ENCODE peak calls at places on chromosomes 2 and 18, in four cellular contexts. G is epithelial cell of esophagus, H is astrocyte of the spinal cord, B is A549. I is an unnamed sample.

GRCh38 chr18:70221156-70221910 is 15.8 kb upstream of the RTTN start:
- DNase-seq in G (no peak), H (no peak), B (no peak), I (no peak)

GRCh38 chr2:218387369-218388194 is 5.5 kb downstream of the SLC11A1 start:
- DNase-seq in H (peak; percentile 79), B (peak; percentile 82), G (peak; percentile 84), I (peak; percentile 57)

GRCh38 chr2:230849633-230850357 is 14.9 kb upstream of the ITM2C start:
- DNase-seq in B (peak; percentile 52), H (no peak), G (peak; percentile 45), I (peak; percentile 55)

GRCh38 chr18:10559566-10560456 is 34.0 kb downstream of the NAPG start:
- DNase-seq in H (no peak), B (no peak), G (peak; percentile 24), I (no peak)

GRCh38 chr2:26675651-26676255 is 16.8 kb upstream of the KCNK3 start:
- DNase-seq in B (no peak), G (no peak), H (no peak), I (no peak)

GRCh38 chr2:86036790-86037138 is 68.9 kb downstream of the POLR1A start:
- DNase-seq in H (no peak), B (no peak), G (no peak), I (no peak)

GRCh38 chr2:174048238-174048637 is 83.1 kb upstream of the SP3 start:
- DNase-seq in B (no peak), G (no peak), H (no peak), I (no peak)

GRCh38 chr2:118010470-118010869 is 3.4 kb downstream of the CCDC93 start:
- DNase-seq in G (no peak), B (no peak), H (no peak), I (no peak)

GRCh38 chr2:200034816-200035215 is 79.4 kb downstream of the MAIP1 start:
- DNase-seq in B (no peak), G (no peak), H (no peak), I (no peak)

DNA sequence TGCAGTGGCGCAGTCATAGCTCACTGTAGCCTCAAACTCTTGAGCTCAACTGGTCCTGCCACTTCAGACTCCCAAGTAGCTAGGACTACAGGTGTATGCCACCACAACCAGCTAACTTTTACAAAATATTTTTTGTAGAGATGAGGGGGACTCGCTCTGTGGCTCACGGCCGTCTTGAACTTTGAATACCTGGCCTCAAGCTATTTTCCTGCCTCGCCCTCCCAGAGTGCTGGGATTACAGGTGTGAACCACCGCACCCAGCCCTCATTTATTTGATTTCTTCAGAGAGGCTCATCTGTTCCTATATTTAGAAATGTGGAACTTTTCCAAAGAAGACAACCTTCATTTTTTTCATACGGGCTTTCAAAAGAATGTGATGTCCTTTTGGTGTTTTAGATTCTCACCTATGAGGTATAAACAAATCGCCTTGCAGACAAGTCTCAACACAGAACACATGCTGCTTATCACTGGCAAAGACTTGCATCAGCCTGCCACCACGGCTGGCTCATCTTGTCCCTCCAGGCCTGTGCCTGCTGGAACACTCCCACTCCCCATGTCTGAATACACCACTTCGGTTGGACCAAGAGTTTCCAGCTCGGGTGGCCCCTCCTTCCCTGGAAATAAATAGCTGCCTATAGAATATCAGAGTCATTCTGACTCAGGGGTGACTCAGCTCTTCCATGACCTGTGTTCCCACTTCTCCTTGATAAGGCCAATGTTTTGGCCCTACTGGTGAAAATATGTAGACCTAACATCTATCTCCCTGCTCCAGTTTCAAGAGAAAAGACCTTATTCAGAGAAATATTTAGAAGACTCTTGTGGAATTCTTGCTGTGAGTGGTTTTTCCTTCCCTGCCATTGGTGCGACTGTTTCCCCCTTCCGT is 202.6 kb downstream of the TGIF1 start:
- DNase-seq in G (peak; percentile 100), H (peak; percentile 96), B (peak; percentile 99), I (peak; percentile 99)
- TF ChIP-seq CTCF in G (peak; percentile 36), H (peak; percentile 7), B (no peak), I (peak; percentile 13)

GRCh38 chr2:132037527-132038178 is 124.1 kb downstream of the ANKRD30BL start:
- DNase-seq in G (peak; percentile 4), H (peak; percentile 5), B (no peak), I (no peak)
- TF ChIP-seq CTCF in G (no peak), H (peak; percentile 16), B (no peak), I (no peak)

GRCh38 chr2:137943948-137944347 is 20.3 kb upstream of the HNMT start:
- DNase-seq in G (no peak), B (no peak), H (no peak), I (no peak)
- TF ChIP-seq CTCF in G (peak; percentile 27), B (no peak), H (no peak), I (no peak)

DNA sequence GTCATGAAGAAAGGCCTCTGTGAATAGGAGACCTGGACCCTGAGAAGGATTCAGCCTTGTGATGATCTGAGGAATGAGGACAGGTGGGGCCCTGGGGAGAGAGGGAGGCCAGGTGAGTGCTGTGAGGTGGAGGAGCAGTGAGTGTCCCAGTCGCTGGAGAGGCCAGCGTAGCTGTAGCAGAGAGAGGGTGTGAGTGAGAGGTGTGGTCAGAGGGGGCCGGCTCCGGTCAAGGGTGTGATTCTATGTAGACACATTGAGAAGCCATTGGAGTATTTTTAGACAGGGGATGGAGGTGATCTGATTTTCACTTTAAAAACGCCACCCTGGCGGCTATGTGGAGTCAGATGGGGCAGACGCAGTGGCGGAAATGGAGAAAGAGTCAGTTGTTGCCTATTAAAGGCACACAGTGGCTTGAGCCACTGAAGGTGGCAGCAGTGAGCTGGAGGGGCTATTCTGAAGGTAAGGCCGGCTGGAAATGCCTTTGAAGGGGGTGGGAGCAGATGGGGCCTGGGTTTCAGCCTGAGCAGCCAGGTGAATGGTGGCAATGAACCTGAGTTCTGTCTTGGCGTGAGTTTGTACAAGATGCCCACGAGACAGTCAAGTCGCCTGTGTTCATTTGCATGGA is 55.6 kb downstream of the GREB1 start:
- DNase-seq in B (no peak), G (no peak), H (no peak), I (peak; percentile 11)
- TF ChIP-seq CTCF in B (peak; percentile 27), G (no peak), H (peak; percentile 5), I (peak; percentile 20)

DNA sequence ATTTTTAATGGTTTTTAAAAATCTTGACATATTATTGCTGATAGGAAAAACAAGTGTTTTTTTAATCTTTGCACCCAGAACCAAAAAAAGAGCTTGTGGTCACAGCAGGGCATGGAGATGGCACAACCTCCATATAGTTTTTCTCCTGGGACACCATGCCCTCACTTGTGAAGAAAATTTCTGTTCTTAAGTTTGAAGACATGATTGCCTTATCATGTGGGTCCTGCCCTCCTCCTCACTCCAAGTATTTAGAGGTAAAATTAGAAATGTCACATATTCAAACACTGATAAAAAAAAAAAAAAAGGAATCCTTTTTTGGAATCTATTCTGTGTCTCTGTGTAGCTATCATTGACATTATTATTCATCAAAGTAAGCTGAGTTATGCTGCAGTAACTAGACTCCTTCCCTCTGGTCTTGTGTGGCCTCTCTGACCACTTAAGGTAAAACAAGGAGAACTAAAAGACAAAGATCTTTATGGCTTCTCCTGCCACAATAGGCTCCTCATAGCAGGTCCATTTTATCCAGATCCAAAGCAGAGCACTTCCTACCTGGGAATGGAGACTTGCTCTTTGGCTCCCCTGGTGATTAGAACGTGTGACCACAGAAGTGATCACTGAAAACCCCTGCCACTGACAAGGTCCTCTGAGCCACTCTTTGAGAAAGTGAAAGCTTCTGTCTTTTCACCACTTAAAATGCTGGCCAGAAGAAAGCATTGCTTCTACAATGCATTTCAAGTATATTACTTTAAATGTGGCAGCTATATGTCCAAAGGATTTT is 19.8 kb downstream of the ADD2 start:
- DNase-seq in B (peak; percentile 13), H (no peak), G (no peak), I (peak; percentile 17)
- TF ChIP-seq CTCF in B (no peak), H (no peak), G (no peak), I (no peak)

DNA sequence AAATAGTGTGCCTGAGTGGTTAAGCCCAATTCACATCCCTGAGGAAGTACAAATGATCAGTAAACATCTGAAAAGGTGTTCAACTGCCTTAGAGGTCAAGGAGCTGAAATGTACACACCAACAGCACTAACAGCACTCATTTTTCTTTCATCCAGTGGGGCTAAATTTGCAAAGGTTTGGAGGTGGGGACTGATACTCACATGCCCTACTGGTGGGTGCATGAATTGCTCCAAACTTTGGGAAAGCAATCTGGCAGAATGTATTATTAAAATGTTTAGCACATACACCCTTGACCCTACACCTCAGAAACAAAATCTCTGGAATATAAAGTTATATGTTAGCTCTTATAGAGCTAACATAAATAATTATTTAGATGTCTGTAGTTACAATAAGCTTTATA is 19.0 kb upstream of the FAM178B start:
- DNase-seq in H (no peak), G (peak; percentile 10), B (peak; percentile 25), I (peak; percentile 29)
- TF ChIP-seq CTCF in H (peak; percentile 48), G (peak; percentile 49), B (no peak), I (no peak)

DNA sequence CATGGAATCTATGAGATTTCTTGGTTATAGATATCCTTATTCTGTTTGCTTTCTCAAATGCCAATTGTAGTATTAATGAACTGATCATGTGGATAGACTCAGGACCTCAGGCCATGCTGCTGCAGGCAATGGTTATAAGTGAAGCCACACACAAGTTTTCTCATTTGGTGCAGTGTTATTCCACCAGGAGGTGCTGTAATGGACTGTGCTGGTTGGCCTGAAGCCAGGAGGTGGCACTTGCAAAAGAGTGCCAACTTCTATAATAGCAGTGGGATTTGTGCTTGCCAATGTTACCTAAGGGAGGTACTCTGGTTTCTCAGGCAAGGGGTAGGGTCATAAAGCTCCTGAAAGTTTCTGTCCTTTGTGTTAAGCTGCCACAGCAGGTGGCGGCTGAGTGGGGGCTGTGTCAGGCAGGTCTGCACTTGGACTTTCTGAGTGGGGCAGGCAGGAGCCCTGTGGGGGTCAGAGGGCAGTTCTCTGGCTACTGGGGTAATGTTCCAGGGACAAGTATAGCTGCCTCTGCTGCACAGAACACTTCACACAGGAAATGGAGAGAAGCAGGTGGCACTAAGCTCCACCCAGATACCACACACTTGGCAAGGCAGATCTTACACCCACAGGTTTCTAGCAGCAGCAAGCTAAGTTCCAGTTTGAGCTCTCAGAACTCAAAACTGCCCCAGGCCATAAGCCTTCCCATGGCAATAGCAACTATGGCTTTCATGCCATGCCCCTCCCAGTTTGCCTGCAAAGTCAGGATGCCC is 352.6 kb upstream of the CWC22 start:
- DNase-seq in G (peak; percentile 85), B (no peak), H (no peak), I (peak; percentile 93)
- TF ChIP-seq CTCF in G (peak; percentile 15), B (no peak), H (no peak), I (peak; percentile 43)

GRCh38 chr2:88125344-88125923 is 2.4 kb downstream of the FABP1 start:
- DNase-seq in B (no peak), G (no peak), H (no peak), I (no peak)

GRCh38 chr2:88127888-88128653 is at the start of gene FABP1:
- DNase-seq in B (no peak), H (no peak), G (no peak), I (no peak)

GRCh38 chr2:88127638-88127887 is 299 bp downstream of the FABP1 start:
- DNase-seq in H (no peak), G (no peak), B (no peak), I (no peak)

GRCh38 chr2:88125924-88126771 is 1.7 kb downstream of the FABP1 start:
- DNase-seq in H (no peak), B (no peak), G (no peak), I (no peak)

GRCh38 chr2:88126772-88127637 is 857 bp downstream of the FABP1 start:
- DNase-seq in B (no peak), G (no peak), H (no peak), I (no peak)
- TF ChIP-seq CTCF in B (no peak), G (no peak), H (no peak), I (no peak)